ENCODE peak calls at places on chromosome 1, in seven cellular contexts. One of them, this sample, is unnamed.
A peak's percentile ranks its signal among the peaks of the same experiment; 100 is the strongest.

GRCh38 chr1:164617607-164618564 is 58.9 kb downstream of the PBX1 start:
- DNase-seq in A172: peak; percentile 21
- DNase-seq in ascending aorta: no peak
- DNase-seq in cardiac septum: no peak
- DNase-seq in activated CD4-positive, alpha-beta T cell treated with anti-CD3 and anti-CD28 coated beads, Interleukin-2, amount 10 ng/mL, durations not matched to agents 7 days and 5 days: no peak
- DNase-seq in endothelial cell: peak; percentile 48
- DNase-seq in left ventricle myocardium inferior: no peak
- DNase-seq in this sample: no peak

GRCh38 chr1:26853156-26853555 is 9.8 kb upstream of the SFN start:
- DNase-seq in A172: peak; percentile 87
- DNase-seq in ascending aorta: peak; percentile 60
- DNase-seq in cardiac septum: peak; percentile 92
- DNase-seq in activated CD4-positive, alpha-beta T cell treated with anti-CD3 and anti-CD28 coated beads, Interleukin-2, amount 10 ng/mL, durations not matched to agents 7 days and 5 days: peak; percentile 84
- DNase-seq in endothelial cell: peak; percentile 90
- DNase-seq in left ventricle myocardium inferior: peak; percentile 81
- DNase-seq in this sample: peak; percentile 63

GRCh38 chr1:2228684-2229031 is 539 bp downstream of the SKI start:
- DNase-seq in A172: no peak
- DNase-seq in ascending aorta: no peak
- DNase-seq in cardiac septum: no peak
- DNase-seq in activated CD4-positive, alpha-beta T cell treated with anti-CD3 and anti-CD28 coated beads, Interleukin-2, amount 10 ng/mL, durations not matched to agents 7 days and 5 days: no peak
- DNase-seq in endothelial cell: no peak
- DNase-seq in left ventricle myocardium inferior: no peak
- DNase-seq in this sample: no peak

GRCh38 chr1:161420763-161421455 is 53.2 kb upstream of the CFAP126 start:
- DNase-seq in A172: peak; percentile 41
- DNase-seq in ascending aorta: no peak
- DNase-seq in cardiac septum: no peak
- DNase-seq in activated CD4-positive, alpha-beta T cell treated with anti-CD3 and anti-CD28 coated beads, Interleukin-2, amount 10 ng/mL, durations not matched to agents 7 days and 5 days: no peak
- DNase-seq in endothelial cell: peak; percentile 7
- DNase-seq in left ventricle myocardium inferior: no peak
- DNase-seq in this sample: no peak

GRCh38 chr1:70043806-70044205 is 161.6 kb downstream of the LRRC40 start:
- DNase-seq in A172: peak; percentile 53
- DNase-seq in ascending aorta: no peak
- DNase-seq in cardiac septum: no peak
- DNase-seq in activated CD4-positive, alpha-beta T cell treated with anti-CD3 and anti-CD28 coated beads, Interleukin-2, amount 10 ng/mL, durations not matched to agents 7 days and 5 days: no peak
- DNase-seq in endothelial cell: no peak
- DNase-seq in left ventricle myocardium inferior: no peak
- DNase-seq in this sample: no peak

GRCh38 chr1:156846643-156847042 is 12.3 kb downstream of the INSRR start:
- DNase-seq in A172: no peak
- DNase-seq in ascending aorta: no peak
- DNase-seq in cardiac septum: no peak
- DNase-seq in activated CD4-positive, alpha-beta T cell treated with anti-CD3 and anti-CD28 coated beads, Interleukin-2, amount 10 ng/mL, durations not matched to agents 7 days and 5 days: no peak
- DNase-seq in endothelial cell: no peak
- DNase-seq in left ventricle myocardium inferior: no peak
- DNase-seq in this sample: no peak

GRCh38 chr1:216075339-216075738 is 347.9 kb downstream of the USH2A start:
- DNase-seq in A172: peak; percentile 54
- DNase-seq in ascending aorta: no peak
- DNase-seq in cardiac septum: no peak
- DNase-seq in activated CD4-positive, alpha-beta T cell treated with anti-CD3 and anti-CD28 coated beads, Interleukin-2, amount 10 ng/mL, durations not matched to agents 7 days and 5 days: no peak
- DNase-seq in endothelial cell: no peak
- DNase-seq in left ventricle myocardium inferior: no peak
- DNase-seq in this sample: no peak

GRCh38 chr1:167928457-167928852 is 8.0 kb upstream of the DCAF6 start:
- DNase-seq in A172: no peak
- DNase-seq in ascending aorta: no peak
- DNase-seq in cardiac septum: no peak
- DNase-seq in activated CD4-positive, alpha-beta T cell treated with anti-CD3 and anti-CD28 coated beads, Interleukin-2, amount 10 ng/mL, durations not matched to agents 7 days and 5 days: no peak
- DNase-seq in endothelial cell: no peak
- DNase-seq in left ventricle myocardium inferior: no peak
- DNase-seq in this sample: no peak

GRCh38 chr1:198902616-198903140 is 263.8 kb downstream of the PTPRC start:
- DNase-seq in A172: no peak
- DNase-seq in ascending aorta: no peak
- DNase-seq in cardiac septum: no peak
- DNase-seq in activated CD4-positive, alpha-beta T cell treated with anti-CD3 and anti-CD28 coated beads, Interleukin-2, amount 10 ng/mL, durations not matched to agents 7 days and 5 days: no peak
- DNase-seq in endothelial cell: no peak
- DNase-seq in left ventricle myocardium inferior: no peak
- DNase-seq in this sample: no peak

GRCh38 chr1:223248787-223249175 is 105.7 kb upstream of the TLR5 start:
- DNase-seq in A172: no peak
- DNase-seq in ascending aorta: no peak
- DNase-seq in cardiac septum: no peak
- DNase-seq in activated CD4-positive, alpha-beta T cell treated with anti-CD3 and anti-CD28 coated beads, Interleukin-2, amount 10 ng/mL, durations not matched to agents 7 days and 5 days: peak; percentile 60
- DNase-seq in endothelial cell: no peak
- DNase-seq in left ventricle myocardium inferior: no peak
- DNase-seq in this sample: peak; percentile 65

GRCh38 chr1:149844096-149844495 is 55.3 kb upstream of the BOLA1 start:
- DNase-seq in A172: peak; percentile 78
- DNase-seq in ascending aorta: no peak
- DNase-seq in cardiac septum: no peak
- DNase-seq in activated CD4-positive, alpha-beta T cell treated with anti-CD3 and anti-CD28 coated beads, Interleukin-2, amount 10 ng/mL, durations not matched to agents 7 days and 5 days: peak; percentile 30
- DNase-seq in endothelial cell: no peak
- DNase-seq in left ventricle myocardium inferior: no peak
- DNase-seq in this sample: no peak

GRCh38 chr1:227889047-227889862 is 58.5 kb downstream of the WNT9A start:
- DNase-seq in A172: no peak
- DNase-seq in ascending aorta: no peak
- DNase-seq in cardiac septum: peak; percentile 63
- DNase-seq in activated CD4-positive, alpha-beta T cell treated with anti-CD3 and anti-CD28 coated beads, Interleukin-2, amount 10 ng/mL, durations not matched to agents 7 days and 5 days: no peak
- DNase-seq in endothelial cell: peak; percentile 12
- DNase-seq in left ventricle myocardium inferior: no peak
- DNase-seq in this sample: no peak

GRCh38 chr1:27360159-27361043 is 6.4 kb downstream of the MAP3K6 start:
- DNase-seq in A172: no peak
- DNase-seq in ascending aorta: no peak
- DNase-seq in cardiac septum: no peak
- DNase-seq in activated CD4-positive, alpha-beta T cell treated with anti-CD3 and anti-CD28 coated beads, Interleukin-2, amount 10 ng/mL, durations not matched to agents 7 days and 5 days: peak; percentile 54
- DNase-seq in endothelial cell: no peak
- DNase-seq in left ventricle myocardium inferior: no peak
- DNase-seq in this sample: peak; percentile 47

GRCh38 chr1:183106166-183106565 is 79.9 kb upstream of the LAMC2 start:
- DNase-seq in A172: no peak
- DNase-seq in ascending aorta: no peak
- DNase-seq in cardiac septum: no peak
- DNase-seq in activated CD4-positive, alpha-beta T cell treated with anti-CD3 and anti-CD28 coated beads, Interleukin-2, amount 10 ng/mL, durations not matched to agents 7 days and 5 days: no peak
- DNase-seq in endothelial cell: no peak
- DNase-seq in left ventricle myocardium inferior: no peak
- DNase-seq in this sample: no peak

GRCh38 chr1:160827418-160827817 is 31.4 kb downstream of the LY9 start:
- DNase-seq in A172: no peak
- DNase-seq in ascending aorta: no peak
- DNase-seq in cardiac septum: no peak
- DNase-seq in activated CD4-positive, alpha-beta T cell treated with anti-CD3 and anti-CD28 coated beads, Interleukin-2, amount 10 ng/mL, durations not matched to agents 7 days and 5 days: no peak
- DNase-seq in endothelial cell: no peak
- DNase-seq in left ventricle myocardium inferior: no peak
- DNase-seq in this sample: no peak

GRCh38 chr1:47545912-47546483 is 108.2 kb downstream of the FOXD2 start:
- DNase-seq in A172: no peak
- DNase-seq in ascending aorta: no peak
- DNase-seq in cardiac septum: no peak
- DNase-seq in activated CD4-positive, alpha-beta T cell treated with anti-CD3 and anti-CD28 coated beads, Interleukin-2, amount 10 ng/mL, durations not matched to agents 7 days and 5 days: no peak
- DNase-seq in endothelial cell: no peak
- DNase-seq in left ventricle myocardium inferior: no peak
- DNase-seq in this sample: no peak

GRCh38 chr1:213122514-213122929 is 71.5 kb downstream of the RPS6KC1 start:
- DNase-seq in A172: peak; percentile 59
- DNase-seq in ascending aorta: no peak
- DNase-seq in cardiac septum: no peak
- DNase-seq in activated CD4-positive, alpha-beta T cell treated with anti-CD3 and anti-CD28 coated beads, Interleukin-2, amount 10 ng/mL, durations not matched to agents 7 days and 5 days: peak; percentile 32
- DNase-seq in endothelial cell: no peak
- DNase-seq in left ventricle myocardium inferior: no peak
- DNase-seq in this sample: peak; percentile 6

GRCh38 chr1:17356387-17356992 is 15.5 kb upstream of the PADI6 start:
- DNase-seq in A172: no peak
- DNase-seq in ascending aorta: no peak
- DNase-seq in cardiac septum: no peak
- DNase-seq in activated CD4-positive, alpha-beta T cell treated with anti-CD3 and anti-CD28 coated beads, Interleukin-2, amount 10 ng/mL, durations not matched to agents 7 days and 5 days: no peak
- DNase-seq in endothelial cell: no peak
- DNase-seq in left ventricle myocardium inferior: no peak
- DNase-seq in this sample: no peak

GRCh38 chr1:222329493-222330045 is 218.3 kb downstream of the HHIPL2 start:
- DNase-seq in A172: no peak
- DNase-seq in ascending aorta: no peak
- DNase-seq in cardiac septum: no peak
- DNase-seq in activated CD4-positive, alpha-beta T cell treated with anti-CD3 and anti-CD28 coated beads, Interleukin-2, amount 10 ng/mL, durations not matched to agents 7 days and 5 days: no peak
- DNase-seq in endothelial cell: no peak
- DNase-seq in left ventricle myocardium inferior: no peak
- DNase-seq in this sample: no peak

GRCh38 chr1:230283678-230284077 is 142.5 kb downstream of the PGBD5 start:
- DNase-seq in A172: no peak
- DNase-seq in ascending aorta: no peak
- DNase-seq in cardiac septum: no peak
- DNase-seq in activated CD4-positive, alpha-beta T cell treated with anti-CD3 and anti-CD28 coated beads, Interleukin-2, amount 10 ng/mL, durations not matched to agents 7 days and 5 days: no peak
- DNase-seq in endothelial cell: no peak
- DNase-seq in left ventricle myocardium inferior: no peak
- DNase-seq in this sample: no peak

GRCh38 chr1:200625381-200625824 is 4.9 kb upstream of the KIF14 start:
- DNase-seq in A172: no peak
- DNase-seq in ascending aorta: no peak
- DNase-seq in cardiac septum: no peak
- DNase-seq in activated CD4-positive, alpha-beta T cell treated with anti-CD3 and anti-CD28 coated beads, Interleukin-2, amount 10 ng/mL, durations not matched to agents 7 days and 5 days: no peak
- DNase-seq in endothelial cell: no peak
- DNase-seq in left ventricle myocardium inferior: no peak
- DNase-seq in this sample: no peak

GRCh38 chr1:98086156-98086555 is 165.3 kb upstream of the DPYD start:
- DNase-seq in A172: peak; percentile 89
- DNase-seq in ascending aorta: no peak
- DNase-seq in cardiac septum: no peak
- DNase-seq in activated CD4-positive, alpha-beta T cell treated with anti-CD3 and anti-CD28 coated beads, Interleukin-2, amount 10 ng/mL, durations not matched to agents 7 days and 5 days: no peak
- DNase-seq in endothelial cell: no peak
- DNase-seq in left ventricle myocardium inferior: no peak
- DNase-seq in this sample: no peak

GRCh38 chr1:233572896-233573295 is 41.0 kb upstream of the KCNK1 start:
- DNase-seq in A172: no peak
- DNase-seq in ascending aorta: no peak
- DNase-seq in cardiac septum: no peak
- DNase-seq in activated CD4-positive, alpha-beta T cell treated with anti-CD3 and anti-CD28 coated beads, Interleukin-2, amount 10 ng/mL, durations not matched to agents 7 days and 5 days: no peak
- DNase-seq in endothelial cell: no peak
- DNase-seq in left ventricle myocardium inferior: no peak
- DNase-seq in this sample: no peak

GRCh38 chr1:90940746-90941145 is 81.1 kb downstream of the ZNF644 start:
- DNase-seq in A172: no peak
- DNase-seq in ascending aorta: no peak
- DNase-seq in cardiac septum: no peak
- DNase-seq in activated CD4-positive, alpha-beta T cell treated with anti-CD3 and anti-CD28 coated beads, Interleukin-2, amount 10 ng/mL, durations not matched to agents 7 days and 5 days: no peak
- DNase-seq in endothelial cell: no peak
- DNase-seq in left ventricle myocardium inferior: no peak
- DNase-seq in this sample: no peak

GRCh38 chr1:216193839-216194443 is 229.3 kb downstream of the USH2A start:
- DNase-seq in A172: peak; percentile 65
- DNase-seq in ascending aorta: no peak
- DNase-seq in cardiac septum: no peak
- DNase-seq in activated CD4-positive, alpha-beta T cell treated with anti-CD3 and anti-CD28 coated beads, Interleukin-2, amount 10 ng/mL, durations not matched to agents 7 days and 5 days: no peak
- DNase-seq in endothelial cell: no peak
- DNase-seq in left ventricle myocardium inferior: no peak
- DNase-seq in this sample: no peak

GRCh38 chr1:176893625-176894352 is 270.7 kb downstream of the ASTN1 start:
- DNase-seq in A172: no peak
- DNase-seq in ascending aorta: no peak
- DNase-seq in cardiac septum: no peak
- DNase-seq in activated CD4-positive, alpha-beta T cell treated with anti-CD3 and anti-CD28 coated beads, Interleukin-2, amount 10 ng/mL, durations not matched to agents 7 days and 5 days: no peak
- DNase-seq in endothelial cell: no peak
- DNase-seq in left ventricle myocardium inferior: no peak
- DNase-seq in this sample: no peak

GRCh38 chr1:181089017-181089776 is 697 bp downstream of the IER5 start:
- DNase-seq in A172: no peak
- DNase-seq in ascending aorta: no peak
- DNase-seq in cardiac septum: no peak
- DNase-seq in activated CD4-positive, alpha-beta T cell treated with anti-CD3 and anti-CD28 coated beads, Interleukin-2, amount 10 ng/mL, durations not matched to agents 7 days and 5 days: peak; percentile 23
- DNase-seq in endothelial cell: peak; percentile 44
- DNase-seq in left ventricle myocardium inferior: peak; percentile 39
- DNase-seq in this sample: peak; percentile 57

GRCh38 chr1:87642581-87643129 is 314.0 kb downstream of the LMO4 start:
- DNase-seq in A172: peak; percentile 14
- DNase-seq in ascending aorta: no peak
- DNase-seq in cardiac septum: no peak
- DNase-seq in activated CD4-positive, alpha-beta T cell treated with anti-CD3 and anti-CD28 coated beads, Interleukin-2, amount 10 ng/mL, durations not matched to agents 7 days and 5 days: no peak
- DNase-seq in endothelial cell: no peak
- DNase-seq in left ventricle myocardium inferior: no peak
- DNase-seq in this sample: no peak

GRCh38 chr1:82225407-82226197 is 424.9 kb downstream of the ADGRL2 start:
- DNase-seq in A172: peak; percentile 43
- DNase-seq in ascending aorta: no peak
- DNase-seq in cardiac septum: no peak
- DNase-seq in activated CD4-positive, alpha-beta T cell treated with anti-CD3 and anti-CD28 coated beads, Interleukin-2, amount 10 ng/mL, durations not matched to agents 7 days and 5 days: no peak
- DNase-seq in endothelial cell: no peak
- DNase-seq in left ventricle myocardium inferior: no peak
- DNase-seq in this sample: no peak

GRCh38 chr1:97770376-97770775 is 150.5 kb downstream of the DPYD start:
- DNase-seq in A172: no peak
- DNase-seq in ascending aorta: no peak
- DNase-seq in cardiac septum: no peak
- DNase-seq in activated CD4-positive, alpha-beta T cell treated with anti-CD3 and anti-CD28 coated beads, Interleukin-2, amount 10 ng/mL, durations not matched to agents 7 days and 5 days: no peak
- DNase-seq in endothelial cell: no peak
- DNase-seq in left ventricle myocardium inferior: no peak
- DNase-seq in this sample: no peak